ENCODE peak calls at places on chromosome 20, in nine cellular contexts. N is NCI-H2029 treated with DMSO at 0.1 percent for 48 hours; K is GM23248; M is stimulated activated CD8-positive, alpha-beta memory T cell treated with anti-CD3 and anti-CD28 coated beads, Interleukin-12 subunit alpha, Interleukin-12 subunit beta, amount 100 ng/mL, for 1 hour; W is stimulated activated CD4-positive, alpha-beta T cell treated with anti-CD3 and anti-CD28 coated beads, Interleukin-12 subunit alpha, Interleukin-12 subunit beta, amount 100 ng/mL, for 4 hours; V is heart right ventricle; S is brain microvascular endothelial cell; F is Right ventricle myocardium superior; Q is endodermal cell. O is an unnamed sample.
A peak's percentile ranks its signal among the peaks of the same experiment; 100 is the strongest.

GRCh38 chr20:2133318-2134183 is 31.9 kb downstream of the STK35 start:
- DNase-seq in N (no peak), K (peak; percentile 90), M (no peak), W (no peak), V (no peak), S (peak; percentile 46), F (no peak), Q (no peak), O (peak; percentile 87)

GRCh38 chr20:62710886-62711702 is 2.5 kb downstream of the NTSR1 start:
- DNase-seq in N (no peak), K (peak; percentile 32), M (peak; percentile 19), W (no peak), V (no peak), S (no peak), F (no peak), Q (no peak), O (no peak)

GRCh38 chr20:19828233-19828632 is 70.2 kb downstream of the RIN2 start:
- DNase-seq in N (no peak), K (no peak), M (no peak), W (no peak), V (no peak), S (peak; percentile 76), F (no peak), Q (no peak), O (no peak)

GRCh38 chr20:22496817-22497216 is 87.6 kb downstream of the FOXA2 start:
- DNase-seq in N (no peak), K (no peak), M (no peak), W (no peak), V (no peak), S (no peak), F (no peak), Q (no peak), O (no peak)

GRCh38 chr20:45097485-45098095 is 3.3 kb downstream of the KCNS1 start:
- DNase-seq in N (no peak), K (peak; percentile 61), M (no peak), W (peak; percentile 26), V (no peak), S (no peak), F (no peak), Q (no peak), O (peak; percentile 23)

GRCh38 chr20:61719691-61720347 is 345.9 kb downstream of the TAF4 start:
- DNase-seq in N (no peak), K (no peak), M (peak; percentile 22), W (peak; percentile 12), V (no peak), S (no peak), F (no peak), Q (no peak), O (no peak)

GRCh38 chr20:63877755-63878470 is 12.8 kb downstream of the TPD52L2 start:
- DNase-seq in N (no peak), K (no peak), M (no peak), W (no peak), V (no peak), S (no peak), F (no peak), Q (no peak), O (no peak)

GRCh38 chr20:57162253-57162652 is 104.2 kb downstream of the BMP7 start:
- DNase-seq in N (no peak), K (no peak), M (no peak), W (no peak), V (no peak), S (no peak), F (peak; percentile 62), Q (no peak), O (no peak)

GRCh38 chr20:4090756-4091331 is 75.5 kb upstream of the RNF24 start:
- DNase-seq in N (no peak), K (peak; percentile 87), M (no peak), W (no peak), V (no peak), S (peak; percentile 84), F (no peak), Q (no peak), O (peak; percentile 41)

GRCh38 chr20:9200620-9201019 is 131.7 kb downstream of the PLCB4 start:
- DNase-seq in N (no peak), K (peak; percentile 64), M (no peak), W (no peak), V (no peak), S (peak; percentile 88), F (no peak), Q (no peak), O (no peak)

GRCh38 chr20:25280051-25280573 is 32.2 kb downstream of the PYGB start:
- DNase-seq in N (peak; percentile 94), K (no peak), M (no peak), W (no peak), V (peak; percentile 3), S (no peak), F (peak; percentile 52), Q (no peak), O (no peak)

GRCh38 chr20:38970302-38970701 is 8.2 kb downstream of the DHX35 start:
- DNase-seq in N (no peak), K (peak; percentile 88), M (no peak), W (no peak), V (no peak), S (peak; percentile 81), F (no peak), Q (no peak), O (peak; percentile 23)

GRCh38 chr20:48578397-48579098 is 249.3 kb downstream of the PREX1 start:
- DNase-seq in N (no peak), K (peak; percentile 3), M (no peak), W (no peak), V (no peak), S (no peak), F (no peak), Q (no peak), O (no peak)

GRCh38 chr20:63648895-63649589 is 4.2 kb downstream of the STMN3 start:
- DNase-seq in N (no peak), K (no peak), M (no peak), W (no peak), V (no peak), S (no peak), F (no peak), Q (no peak), O (no peak)